ENCODE peak calls at places on chromosome 4, in nine cellular contexts. One of them, this sample, is unnamed.
A peak's percentile ranks its signal among the peaks of the same experiment; 100 is the strongest.

GRCh38 chr4:168409089-168409801 is 71.0 kb downstream of the DDX60L start:
- DNase-seq in GM23338: no peak
- DNase-seq in lung: no peak
- DNase-seq in right lobe of liver: no peak
- DNase-seq in Karpas-422: no peak
- DNase-seq in heart right ventricle: no peak
- DNase-seq in Peyer's patch: no peak
- DNase-seq in upper lobe of left lung: no peak
- DNase-seq in body of pancreas: no peak
- DNase-seq in this sample: no peak

GRCh38 chr4:42293967-42294822 is 103.1 kb upstream of the SHISA3 start:
- DNase-seq in lung: no peak
- DNase-seq in heart right ventricle: no peak
- DNase-seq in Karpas-422: no peak
- DNase-seq in upper lobe of left lung: no peak
- DNase-seq in Peyer's patch: no peak
- DNase-seq in right lobe of liver: no peak
- DNase-seq in GM23338: peak; percentile 88
- DNase-seq in body of pancreas: no peak
- DNase-seq in this sample: no peak

GRCh38 chr4:156291317-156291716 is 337.7 kb upstream of the CTSO start:
- DNase-seq in GM23338: no peak
- DNase-seq in lung: no peak
- DNase-seq in body of pancreas: no peak
- DNase-seq in Peyer's patch: no peak
- DNase-seq in upper lobe of left lung: no peak
- DNase-seq in heart right ventricle: no peak
- DNase-seq in Karpas-422: no peak
- DNase-seq in right lobe of liver: no peak
- DNase-seq in this sample: no peak

GRCh38 chr4:101050088-101050835 is 297.1 kb downstream of the PPP3CA start:
- DNase-seq in body of pancreas: no peak
- DNase-seq in GM23338: no peak
- DNase-seq in right lobe of liver: no peak
- DNase-seq in Peyer's patch: no peak
- DNase-seq in upper lobe of left lung: no peak
- DNase-seq in lung: no peak
- DNase-seq in Karpas-422: no peak
- DNase-seq in heart right ventricle: no peak
- DNase-seq in this sample: no peak

GRCh38 chr4:7902101-7902553 is 37.5 kb downstream of the AFAP1 start:
- DNase-seq in Karpas-422: no peak
- DNase-seq in GM23338: no peak
- DNase-seq in Peyer's patch: no peak
- DNase-seq in right lobe of liver: no peak
- DNase-seq in lung: no peak
- DNase-seq in body of pancreas: no peak
- DNase-seq in heart right ventricle: no peak
- DNase-seq in upper lobe of left lung: no peak
- DNase-seq in this sample: no peak

GRCh38 chr4:113947484-113947883 is 32.0 kb downstream of the ARSJ start:
- DNase-seq in right lobe of liver: no peak
- DNase-seq in Peyer's patch: no peak
- DNase-seq in lung: no peak
- DNase-seq in body of pancreas: no peak
- DNase-seq in upper lobe of left lung: no peak
- DNase-seq in Karpas-422: no peak
- DNase-seq in GM23338: no peak
- DNase-seq in heart right ventricle: no peak
- DNase-seq in this sample: no peak

GRCh38 chr4:10706236-10706635 is 21.7 kb upstream of the CLNK start:
- DNase-seq in heart right ventricle: no peak
- DNase-seq in Peyer's patch: no peak
- DNase-seq in Karpas-422: no peak
- DNase-seq in lung: no peak
- DNase-seq in GM23338: no peak
- DNase-seq in right lobe of liver: no peak
- DNase-seq in upper lobe of left lung: no peak
- DNase-seq in body of pancreas: no peak
- DNase-seq in this sample: no peak

GRCh38 chr4:165184220-165184619 is 23.1 kb upstream of the KLHL2 start:
- DNase-seq in body of pancreas: no peak
- DNase-seq in heart right ventricle: no peak
- DNase-seq in lung: no peak
- DNase-seq in Karpas-422: peak; percentile 50
- DNase-seq in GM23338: no peak
- DNase-seq in right lobe of liver: no peak
- DNase-seq in upper lobe of left lung: no peak
- DNase-seq in Peyer's patch: no peak
- DNase-seq in this sample: no peak

GRCh38 chr4:14345356-14345775 is 656.9 kb upstream of the CPEB2 start:
- DNase-seq in right lobe of liver: no peak
- DNase-seq in lung: no peak
- DNase-seq in upper lobe of left lung: no peak
- DNase-seq in body of pancreas: no peak
- DNase-seq in Karpas-422: no peak
- DNase-seq in GM23338: no peak
- DNase-seq in heart right ventricle: no peak
- DNase-seq in Peyer's patch: no peak
- DNase-seq in this sample: no peak

GRCh38 chr4:2552806-2553205 is 16.4 kb downstream of the FAM193A start:
- DNase-seq in upper lobe of left lung: no peak
- DNase-seq in Karpas-422: no peak
- DNase-seq in GM23338: no peak
- DNase-seq in right lobe of liver: no peak
- DNase-seq in lung: no peak
- DNase-seq in Peyer's patch: no peak
- DNase-seq in body of pancreas: no peak
- DNase-seq in heart right ventricle: no peak
- DNase-seq in this sample: no peak

GRCh38 chr4:109735566-109736454 is 5.9 kb upstream of the PLA2G12A start:
- DNase-seq in body of pancreas: peak; percentile 81
- DNase-seq in GM23338: no peak
- DNase-seq in lung: no peak
- DNase-seq in right lobe of liver: no peak
- DNase-seq in Peyer's patch: no peak
- DNase-seq in heart right ventricle: no peak
- DNase-seq in Karpas-422: no peak
- DNase-seq in upper lobe of left lung: no peak
- DNase-seq in this sample: no peak

GRCh38 chr4:68358988-68359387 is 9.1 kb upstream of the YTHDC1 start:
- DNase-seq in body of pancreas: no peak
- DNase-seq in Peyer's patch: no peak
- DNase-seq in upper lobe of left lung: no peak
- DNase-seq in heart right ventricle: no peak
- DNase-seq in Karpas-422: no peak
- DNase-seq in right lobe of liver: no peak
- DNase-seq in lung: no peak
- DNase-seq in GM23338: no peak
- DNase-seq in this sample: no peak

GRCh38 chr4:125780159-125780558 is 465.4 kb downstream of the FAT4 start:
- DNase-seq in Karpas-422: no peak
- DNase-seq in right lobe of liver: no peak
- DNase-seq in GM23338: no peak
- DNase-seq in Peyer's patch: no peak
- DNase-seq in upper lobe of left lung: no peak
- DNase-seq in heart right ventricle: no peak
- DNase-seq in lung: no peak
- DNase-seq in body of pancreas: no peak
- DNase-seq in this sample: no peak

GRCh38 chr4:140019619-140020367 is 134.2 kb downstream of the MAML3 start:
- DNase-seq in body of pancreas: no peak
- DNase-seq in heart right ventricle: no peak
- DNase-seq in upper lobe of left lung: no peak
- DNase-seq in right lobe of liver: no peak
- DNase-seq in Karpas-422: no peak
- DNase-seq in Peyer's patch: no peak
- DNase-seq in lung: no peak
- DNase-seq in GM23338: no peak
- DNase-seq in this sample: no peak

GRCh38 chr4:8435656-8436121 is 4.8 kb downstream of the ACOX3 start:
- DNase-seq in upper lobe of left lung: peak; percentile 57
- DNase-seq in body of pancreas: peak; percentile 31
- DNase-seq in heart right ventricle: no peak
- DNase-seq in right lobe of liver: no peak
- DNase-seq in Peyer's patch: peak; percentile 72
- DNase-seq in lung: peak; percentile 61
- DNase-seq in GM23338: peak; percentile 18
- DNase-seq in Karpas-422: peak; percentile 84
- DNase-seq in this sample: peak; percentile 28

GRCh38 chr4:184232212-184232611 is 14.5 kb upstream of the ENPP6 start:
- DNase-seq in lung: no peak
- DNase-seq in heart right ventricle: no peak
- DNase-seq in Peyer's patch: no peak
- DNase-seq in right lobe of liver: no peak
- DNase-seq in body of pancreas: no peak
- DNase-seq in GM23338: no peak
- DNase-seq in Karpas-422: no peak
- DNase-seq in upper lobe of left lung: no peak
- DNase-seq in this sample: no peak

GRCh38 chr4:148854203-148854602 is 412.0 kb upstream of the NR3C2 start:
- DNase-seq in body of pancreas: no peak
- DNase-seq in Karpas-422: no peak
- DNase-seq in Peyer's patch: no peak
- DNase-seq in lung: no peak
- DNase-seq in upper lobe of left lung: no peak
- DNase-seq in heart right ventricle: no peak
- DNase-seq in right lobe of liver: no peak
- DNase-seq in GM23338: no peak
- DNase-seq in this sample: no peak

DNA sequence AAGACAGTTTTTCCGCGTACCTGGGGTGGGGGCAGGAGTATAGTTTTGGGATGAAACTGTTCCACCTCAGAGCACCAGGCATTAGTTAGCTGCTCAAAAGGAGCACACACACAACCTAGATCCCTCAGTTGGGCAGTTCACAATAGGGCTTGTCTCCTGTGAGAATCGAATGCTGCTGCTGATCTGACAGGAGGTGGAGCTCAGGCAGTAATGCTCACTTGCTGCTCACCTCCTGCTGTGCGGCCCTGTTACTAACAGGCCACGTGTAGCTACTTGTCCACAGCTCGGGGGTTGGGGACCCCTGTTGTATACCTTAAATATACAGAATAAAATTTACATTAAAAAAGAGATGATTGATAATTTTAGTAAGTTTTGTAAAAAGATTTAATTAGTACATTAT is 191.5 kb downstream of the SLC7A11 start:
- DNase-seq in GM23338: peak; percentile 51
- DNase-seq in upper lobe of left lung: no peak
- DNase-seq in Peyer's patch: no peak
- DNase-seq in Karpas-422: no peak
- DNase-seq in lung: no peak
- DNase-seq in heart right ventricle: no peak
- DNase-seq in body of pancreas: no peak
- DNase-seq in right lobe of liver: no peak
- DNase-seq in this sample: no peak
- H3K4me1 ChIP-seq in GM23338: peaks cover 41% of the 10 kb centered on the region
- H3K4me1 ChIP-seq in upper lobe of left lung: no peaks in the 10 kb centered on the region
- H3K4me1 ChIP-seq in Peyer's patch: no peaks in the 10 kb centered on the region
- H3K4me1 ChIP-seq in Karpas-422: peaks cover 3% of the 10 kb centered on the region
- H3K4me1 ChIP-seq in lung: no peaks in the 10 kb centered on the region
- H3K4me1 ChIP-seq in heart right ventricle: no peaks in the 10 kb centered on the region
- H3K4me1 ChIP-seq in body of pancreas: no peaks in the 10 kb centered on the region
- H3K4me1 ChIP-seq in right lobe of liver: no peaks in the 10 kb centered on the region
- H3K4me1 ChIP-seq in this sample: no peaks in the 10 kb centered on the region

DNA sequence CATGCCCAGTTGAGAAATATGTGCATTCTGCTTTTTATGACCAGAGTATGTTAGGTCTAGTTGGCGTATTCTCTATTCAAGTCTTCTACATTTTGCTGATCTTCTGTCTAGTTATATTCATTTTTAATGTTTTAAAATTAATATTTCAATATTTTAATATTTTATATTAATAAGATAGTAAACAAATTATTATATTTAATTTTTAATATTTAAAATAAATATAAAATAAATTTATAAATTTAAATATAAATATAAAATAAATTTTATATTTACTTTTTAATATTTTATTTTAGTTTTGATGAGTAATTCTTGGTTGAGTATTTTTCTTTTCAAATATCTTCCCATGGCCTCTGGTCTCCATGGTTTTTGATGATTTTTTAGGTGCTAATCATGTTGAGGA is 123.8 kb downstream of the GABRA2 start:
- DNase-seq in right lobe of liver: no peak
- DNase-seq in body of pancreas: no peak
- DNase-seq in GM23338: no peak
- DNase-seq in upper lobe of left lung: no peak
- DNase-seq in lung: no peak
- DNase-seq in Peyer's patch: no peak
- DNase-seq in heart right ventricle: no peak
- DNase-seq in Karpas-422: no peak
- DNase-seq in this sample: no peak
- H3K27ac ChIP-seq in right lobe of liver: no peak overlapping the region
- H3K27ac ChIP-seq in body of pancreas: no peak overlapping the region
- H3K27ac ChIP-seq in GM23338: no peak overlapping the region
- H3K27ac ChIP-seq in upper lobe of left lung: no peak overlapping the region
- H3K27ac ChIP-seq in lung: no peak overlapping the region
- H3K27ac ChIP-seq in Peyer's patch: no peak overlapping the region
- H3K27ac ChIP-seq in heart right ventricle: no peak overlapping the region
- H3K27ac ChIP-seq in Karpas-422: no peak overlapping the region
- H3K27ac ChIP-seq in this sample: no peak overlapping the region

DNA sequence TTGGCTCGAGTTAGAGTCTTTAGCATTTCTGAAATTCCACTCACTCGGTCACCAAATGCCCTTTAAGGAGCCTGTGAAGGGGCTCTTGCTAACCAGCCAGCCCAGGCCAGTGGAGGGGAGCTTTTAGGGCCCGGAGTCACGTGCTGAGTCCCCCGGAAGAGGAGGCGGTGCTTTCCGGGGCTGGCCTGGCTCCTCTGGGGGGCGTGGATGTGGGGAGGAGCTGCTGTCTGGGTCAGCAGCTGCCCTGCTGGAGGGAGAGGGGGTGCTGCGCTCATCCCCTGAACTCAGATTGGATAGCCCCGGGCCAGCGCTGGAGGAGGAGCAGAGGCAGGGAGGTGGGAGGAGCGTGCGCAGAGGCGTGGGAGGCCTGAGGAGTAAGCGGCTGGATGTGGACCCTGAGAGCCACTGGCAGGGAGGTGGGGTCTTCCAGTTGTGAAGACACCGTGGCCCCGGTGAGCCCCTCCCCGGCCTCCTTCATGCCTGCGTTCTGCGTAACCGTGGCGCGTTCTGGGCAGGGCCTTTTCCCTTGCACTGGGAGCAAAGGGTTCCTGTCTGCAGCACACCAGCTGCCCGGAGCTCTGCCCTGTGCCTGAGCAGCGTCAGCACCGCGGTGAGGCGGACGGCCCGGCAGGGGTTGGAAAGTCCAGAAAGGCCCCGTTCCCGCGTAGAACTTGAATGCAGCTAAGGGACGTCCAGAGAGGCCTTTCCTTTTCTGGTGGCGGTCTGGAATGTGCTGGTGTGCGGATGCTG is 19.7 kb downstream of the MAEA start:
- DNase-seq in Peyer's patch: peak; percentile 69
- DNase-seq in heart right ventricle: peak; percentile 86
- DNase-seq in lung: peak; percentile 92
- DNase-seq in Karpas-422: no peak
- DNase-seq in GM23338: peak; percentile 98
- DNase-seq in upper lobe of left lung: peak; percentile 94
- DNase-seq in right lobe of liver: peak; percentile 83
- DNase-seq in body of pancreas: peak; percentile 71
- DNase-seq in this sample: no peak
- H3K4me3 ChIP-seq in Peyer's patch: peak overlapping the region; percentile 4
- H3K4me3 ChIP-seq in heart right ventricle: peak overlapping the region; percentile 51
- H3K4me3 ChIP-seq in lung: peak overlapping the region; percentile 6
- H3K4me3 ChIP-seq in Karpas-422: no peak overlapping the region
- H3K4me3 ChIP-seq in GM23338: peak overlapping the region; percentile 49
- H3K4me3 ChIP-seq in upper lobe of left lung: peak overlapping the region; percentile 49
- H3K4me3 ChIP-seq in right lobe of liver: peak overlapping the region; percentile 5
- H3K4me3 ChIP-seq in body of pancreas: no peak overlapping the region
- H3K4me3 ChIP-seq in this sample: peak overlapping the region; percentile 50

GRCh38 chr4:87010192-87010591 is 75.4 kb downstream of the AFF1 start:
- DNase-seq in Peyer's patch: no peak
- DNase-seq in heart right ventricle: no peak
- DNase-seq in right lobe of liver: no peak
- DNase-seq in GM23338: no peak
- DNase-seq in upper lobe of left lung: no peak
- DNase-seq in body of pancreas: no peak
- DNase-seq in lung: no peak
- DNase-seq in Karpas-422: no peak
- DNase-seq in this sample: no peak
- H3K4me1 ChIP-seq in Peyer's patch: peaks cover 62% of the 10 kb centered on the region
- H3K4me1 ChIP-seq in heart right ventricle: peaks cover 73% of the 10 kb centered on the region
- H3K4me1 ChIP-seq in right lobe of liver: peaks cover 55% of the 10 kb centered on the region
- H3K4me1 ChIP-seq in GM23338: peaks cover 78% of the 10 kb centered on the region
- H3K4me1 ChIP-seq in upper lobe of left lung: peaks cover 79% of the 10 kb centered on the region
- H3K4me1 ChIP-seq in body of pancreas: peaks cover 79% of the 10 kb centered on the region
- H3K4me1 ChIP-seq in lung: peaks cover 42% of the 10 kb centered on the region
- H3K4me1 ChIP-seq in Karpas-422: peaks cover 37% of the 10 kb centered on the region
- H3K4me1 ChIP-seq in this sample: peaks cover 30% of the 10 kb centered on the region

This sample was measured in naive thymus-derived CD4-positive, alpha-beta T cell.